ENCODE peak calls at places on chromosomes 7 and 10, in seven cellular contexts. C, Z, E, G, U, H and N are unnamed samples.

GRCh38 chr7:42272793-42273665 is 36.0 kb upstream of the GLI3 start:
- DNase-seq in C (no peak), Z (no peak), E (no peak), G (peak), U (peak), H (no peak), N (no peak)

GRCh38 chr10:48526846-48527505 is 77.9 kb downstream of the ARHGAP22 start:
- DNase-seq in C (no peak), Z (no peak), E (no peak), G (peak), U (no peak), H (no peak), N (no peak)

GRCh38 chr7:71377062-71377461 is 245.1 kb downstream of the GALNT17 start:
- DNase-seq in C (no peak), Z (no peak), E (no peak), G (no peak), U (no peak), H (no peak), N (no peak)

GRCh38 chr10:126422561-126422960 is 34.3 kb upstream of the ADAM12 start:
- DNase-seq in C (no peak), Z (no peak), E (no peak), G (peak), U (peak), H (no peak), N (no peak)

GRCh38 chr7:98024075-98024474 is 34.1 kb upstream of the OCM2 start:
- DNase-seq in C (no peak), Z (no peak), E (no peak), G (no peak), U (no peak), H (no peak), N (no peak)

GRCh38 chr10:77526861-77527617 is 110.6 kb downstream of the KCNMA1 start:
- DNase-seq in C (no peak), Z (no peak), E (no peak), G (no peak), U (no peak), H (no peak), N (no peak)

GRCh38 chr7:126605056-126605455 is 647.7 kb downstream of the GRM8 start:
- DNase-seq in C (peak), Z (peak), E (no peak), G (no peak), U (no peak), H (peak), N (no peak)

GRCh38 chr10:133394801-133395221 is 854 bp downstream of the MTG1 start:
- DNase-seq in C (no peak), Z (no peak), E (peak), G (no peak), U (no peak), H (no peak), N (no peak)

GRCh38 chr10:78913219-78914059 is 155.3 kb upstream of the ZMIZ1 start:
- DNase-seq in C (peak), Z (peak), E (peak), G (no peak), U (no peak), H (peak), N (no peak)

GRCh38 chr7:47358944-47359588 is 222.8 kb downstream of the TNS3 start:
- DNase-seq in C (no peak), Z (no peak), E (no peak), G (peak), U (no peak), H (no peak), N (no peak)

GRCh38 chr7:130872756-130873448 is 138.9 kb upstream of the KLF14 start:
- DNase-seq in C (no peak), Z (no peak), E (no peak), G (peak), U (no peak), H (no peak), N (no peak)

GRCh38 chr10:122530177-122530576 is 30.4 kb upstream of the DMBT1 start:
- DNase-seq in C (no peak), Z (no peak), E (no peak), G (no peak), U (no peak), H (no peak), N (no peak)

GRCh38 chr10:4770766-4771553 is 55.0 kb upstream of the AKR1E2 start:
- DNase-seq in C (peak), Z (peak), E (no peak), G (peak), U (peak), H (no peak), N (no peak)

GRCh38 chr10:76871697-76872295 is 765.8 kb downstream of the KCNMA1 start:
- DNase-seq in C (no peak), Z (no peak), E (no peak), G (no peak), U (no peak), H (peak), N (no peak)

GRCh38 chr7:100890640-100891521 is 1.4 kb upstream of the UFSP1 start:
- DNase-seq in C (no peak), Z (no peak), E (no peak), G (no peak), U (peak), H (no peak), N (no peak)

GRCh38 chr10:74901240-74901827 is 74.9 kb downstream of the KAT6B start:
- DNase-seq in C (no peak), Z (no peak), E (no peak), G (no peak), U (no peak), H (no peak), N (no peak)

GRCh38 chr7:29811597-29811996 is 5.3 kb downstream of the WIPF3 start:
- DNase-seq in C (no peak), Z (no peak), E (no peak), G (no peak), U (no peak), H (peak), N (no peak)

GRCh38 chr7:135771961-135772638 is 23.5 kb upstream of the FAM180A start:
- DNase-seq in C (no peak), Z (no peak), E (no peak), G (peak), U (peak), H (peak), N (no peak)

GRCh38 chr10:68601490-68602265 is 41.5 kb downstream of the TET1 start:
- DNase-seq in C (peak), Z (no peak), E (no peak), G (no peak), U (no peak), H (no peak), N (peak)

GRCh38 chr10:17386616-17387075 is 67.7 kb downstream of the ST8SIA6 start:
- DNase-seq in C (no peak), Z (no peak), E (no peak), G (no peak), U (no peak), H (no peak), N (no peak)